ENCODE peak calls at places on chromosomes 5 and 9, in ten cellular contexts. One of them, this sample, is unnamed.

GRCh38 chr5:129361441-129362025 is 98.6 kb upstream of the ADAMTS19 start:
- DNase-seq in esophagus squamous epithelium: no peak
- DNase-seq in transverse colon: no peak
- DNase-seq in heart left ventricle: no peak
- DNase-seq in stomach: no peak
- DNase-seq in IMR-90: peak; percentile 3
- DNase-seq in Peyer's patch: no peak
- DNase-seq in HepG2: no peak
- DNase-seq in uterus: no peak
- DNase-seq in right lobe of liver: no peak
- DNase-seq in this sample: no peak

GRCh38 chr5:170117736-170118135 is 12.0 kb downstream of the FOXI1 start:
- DNase-seq in Peyer's patch: no peak
- DNase-seq in stomach: no peak
- DNase-seq in right lobe of liver: no peak
- DNase-seq in esophagus squamous epithelium: no peak
- DNase-seq in IMR-90: no peak
- DNase-seq in heart left ventricle: no peak
- DNase-seq in uterus: no peak
- DNase-seq in HepG2: no peak
- DNase-seq in transverse colon: no peak
- DNase-seq in this sample: no peak

GRCh38 chr5:144205141-144205551 is 34.5 kb downstream of the KCTD16 start:
- DNase-seq in IMR-90: peak; percentile 50
- DNase-seq in heart left ventricle: no peak
- DNase-seq in esophagus squamous epithelium: no peak
- DNase-seq in HepG2: no peak
- DNase-seq in right lobe of liver: no peak
- DNase-seq in uterus: no peak
- DNase-seq in Peyer's patch: no peak
- DNase-seq in stomach: no peak
- DNase-seq in transverse colon: no peak
- DNase-seq in this sample: peak; percentile 85

GRCh38 chr9:92308893-92309292 is 15.4 kb upstream of the IARS1 start:
- DNase-seq in right lobe of liver: no peak
- DNase-seq in IMR-90: peak; percentile 34
- DNase-seq in Peyer's patch: no peak
- DNase-seq in esophagus squamous epithelium: no peak
- DNase-seq in HepG2: no peak
- DNase-seq in transverse colon: no peak
- DNase-seq in stomach: no peak
- DNase-seq in heart left ventricle: no peak
- DNase-seq in uterus: no peak
- DNase-seq in this sample: no peak

GRCh38 chr9:99192786-99193465 is 28.8 kb downstream of the ALG2 start:
- DNase-seq in Peyer's patch: no peak
- DNase-seq in right lobe of liver: no peak
- DNase-seq in IMR-90: peak; percentile 24
- DNase-seq in esophagus squamous epithelium: no peak
- DNase-seq in heart left ventricle: no peak
- DNase-seq in uterus: no peak
- DNase-seq in transverse colon: no peak
- DNase-seq in HepG2: no peak
- DNase-seq in stomach: no peak
- DNase-seq in this sample: no peak

GRCh38 chr5:127517480-127518318 is at the start of gene PRRC1:
- DNase-seq in transverse colon: peak; percentile 89
- DNase-seq in Peyer's patch: peak; percentile 91
- DNase-seq in right lobe of liver: peak; percentile 87
- DNase-seq in uterus: peak; percentile 70
- DNase-seq in HepG2: peak; percentile 64
- DNase-seq in IMR-90: peak; percentile 81
- DNase-seq in esophagus squamous epithelium: peak; percentile 28
- DNase-seq in stomach: peak; percentile 84
- DNase-seq in heart left ventricle: peak; percentile 84
- DNase-seq in this sample: peak; percentile 86

GRCh38 chr5:140648132-140648432 is 453 bp downstream of the IK start:
- DNase-seq in stomach: no peak
- DNase-seq in heart left ventricle: no peak
- DNase-seq in esophagus squamous epithelium: no peak
- DNase-seq in right lobe of liver: no peak
- DNase-seq in IMR-90: no peak
- DNase-seq in HepG2: no peak
- DNase-seq in transverse colon: no peak
- DNase-seq in Peyer's patch: no peak
- DNase-seq in uterus: no peak
- DNase-seq in this sample: no peak

GRCh38 chr5:56496581-56497063 is 263.5 kb upstream of the ANKRD55 start:
- DNase-seq in heart left ventricle: no peak
- DNase-seq in uterus: no peak
- DNase-seq in Peyer's patch: no peak
- DNase-seq in right lobe of liver: no peak
- DNase-seq in esophagus squamous epithelium: no peak
- DNase-seq in IMR-90: no peak
- DNase-seq in HepG2: no peak
- DNase-seq in transverse colon: no peak
- DNase-seq in stomach: no peak
- DNase-seq in this sample: no peak

GRCh38 chr9:77063645-77064285 is 44.3 kb downstream of the FOXB2 start:
- DNase-seq in right lobe of liver: no peak
- DNase-seq in IMR-90: peak; percentile 47
- DNase-seq in heart left ventricle: no peak
- DNase-seq in esophagus squamous epithelium: no peak
- DNase-seq in stomach: no peak
- DNase-seq in uterus: no peak
- DNase-seq in transverse colon: no peak
- DNase-seq in HepG2: no peak
- DNase-seq in Peyer's patch: no peak
- DNase-seq in this sample: no peak

GRCh38 chr5:52915176-52915875 is 73.8 kb upstream of the ITGA2 start:
- DNase-seq in Peyer's patch: peak; percentile 64
- DNase-seq in IMR-90: peak; percentile 75
- DNase-seq in HepG2: peak; percentile 68
- DNase-seq in heart left ventricle: peak; percentile 30
- DNase-seq in transverse colon: peak; percentile 37
- DNase-seq in stomach: peak; percentile 40
- DNase-seq in uterus: peak; percentile 59
- DNase-seq in esophagus squamous epithelium: no peak
- DNase-seq in right lobe of liver: peak; percentile 61
- DNase-seq in this sample: peak; percentile 42

GRCh38 chr5:37665889-37666288 is 174.0 kb downstream of the GDNF start:
- DNase-seq in stomach: no peak
- DNase-seq in uterus: peak; percentile 56
- DNase-seq in HepG2: no peak
- DNase-seq in esophagus squamous epithelium: no peak
- DNase-seq in IMR-90: no peak
- DNase-seq in heart left ventricle: peak; percentile 84
- DNase-seq in right lobe of liver: no peak
- DNase-seq in transverse colon: peak; percentile 48
- DNase-seq in Peyer's patch: peak; percentile 54
- DNase-seq in this sample: no peak

GRCh38 chr5:171418316-171418981 is 998 bp upstream of the FGF18 start:
- DNase-seq in esophagus squamous epithelium: peak; percentile 16
- DNase-seq in IMR-90: peak; percentile 82
- DNase-seq in HepG2: peak; percentile 61
- DNase-seq in transverse colon: peak; percentile 71
- DNase-seq in uterus: peak; percentile 75
- DNase-seq in Peyer's patch: peak; percentile 79
- DNase-seq in stomach: peak; percentile 80
- DNase-seq in right lobe of liver: peak; percentile 76
- DNase-seq in heart left ventricle: peak; percentile 85
- DNase-seq in this sample: peak; percentile 76

GRCh38 chr9:121197135-121197534 is 4.5 kb downstream of the RAB14 start:
- DNase-seq in transverse colon: no peak
- DNase-seq in right lobe of liver: no peak
- DNase-seq in heart left ventricle: no peak
- DNase-seq in uterus: no peak
- DNase-seq in stomach: no peak
- DNase-seq in Peyer's patch: no peak
- DNase-seq in HepG2: no peak
- DNase-seq in esophagus squamous epithelium: no peak
- DNase-seq in IMR-90: no peak
- DNase-seq in this sample: no peak
- TF ChIP-seq CTCF in transverse colon: no peak
- TF ChIP-seq CTCF in right lobe of liver: no peak
- TF ChIP-seq CTCF in heart left ventricle: no peak
- TF ChIP-seq CTCF in uterus: no peak
- TF ChIP-seq CTCF in stomach: no peak
- TF ChIP-seq CTCF in Peyer's patch: no peak
- TF ChIP-seq CTCF in HepG2: no peak
- TF ChIP-seq CTCF in esophagus squamous epithelium: no peak
- TF ChIP-seq CTCF in IMR-90: no peak
- TF ChIP-seq CTCF in this sample: no peak

GRCh38 chr5:1130218-1130946 is 18.5 kb upstream of the SLC12A7 start:
- DNase-seq in uterus: no peak
- DNase-seq in transverse colon: peak; percentile 86
- DNase-seq in Peyer's patch: peak; percentile 76
- DNase-seq in IMR-90: no peak
- DNase-seq in HepG2: no peak
- DNase-seq in stomach: peak; percentile 89
- DNase-seq in esophagus squamous epithelium: no peak
- DNase-seq in heart left ventricle: no peak
- DNase-seq in right lobe of liver: no peak
- DNase-seq in this sample: peak; percentile 73
- TF ChIP-seq POLR2A in uterus: no peak
- TF ChIP-seq POLR2A in transverse colon: peak; percentile 78
- TF ChIP-seq POLR2A in Peyer's patch: peak; percentile 64
- TF ChIP-seq POLR2A in IMR-90: no peak
- TF ChIP-seq POLR2A in HepG2: no peak
- TF ChIP-seq POLR2A in stomach: peak; percentile 74
- TF ChIP-seq POLR2A in esophagus squamous epithelium: no peak
- TF ChIP-seq POLR2A in heart left ventricle: no peak
- TF ChIP-seq POLR2A in right lobe of liver: no peak
- TF ChIP-seq POLR2A in this sample: peak; percentile 27

GRCh38 chr9:73039253-73039915 is 86.5 kb upstream of the ALDH1A1 start:
- DNase-seq in uterus: peak; percentile 84
- DNase-seq in transverse colon: peak; percentile 22
- DNase-seq in IMR-90: no peak
- DNase-seq in stomach: no peak
- DNase-seq in heart left ventricle: no peak
- DNase-seq in right lobe of liver: no peak
- DNase-seq in HepG2: no peak
- DNase-seq in esophagus squamous epithelium: no peak
- DNase-seq in Peyer's patch: no peak
- DNase-seq in this sample: no peak
- H3K27ac ChIP-seq in uterus: peak overlapping the region; percentile 80
- H3K27ac ChIP-seq in transverse colon: peak overlapping the region; percentile 73
- H3K27ac ChIP-seq in IMR-90: no peak overlapping the region
- H3K27ac ChIP-seq in stomach: peak overlapping the region; percentile 86
- H3K27ac ChIP-seq in heart left ventricle: no peak overlapping the region
- H3K27ac ChIP-seq in right lobe of liver: peak overlapping the region; percentile 77
- H3K27ac ChIP-seq in HepG2: no peak overlapping the region
- H3K27ac ChIP-seq in esophagus squamous epithelium: peak overlapping the region; percentile 85
- H3K27ac ChIP-seq in Peyer's patch: peak overlapping the region; percentile 60
- H3K27ac ChIP-seq in this sample: peak overlapping the region; percentile 59

GRCh38 chr9:23702311-23702922 is 123.6 kb downstream of the ELAVL2 start:
- DNase-seq in HepG2: no peak
- DNase-seq in IMR-90: no peak
- DNase-seq in Peyer's patch: no peak
- DNase-seq in transverse colon: no peak
- DNase-seq in uterus: no peak
- DNase-seq in heart left ventricle: no peak
- DNase-seq in esophagus squamous epithelium: no peak
- DNase-seq in right lobe of liver: no peak
- DNase-seq in stomach: no peak
- DNase-seq in this sample: no peak
- TF ChIP-seq CTCF in HepG2: no peak
- TF ChIP-seq CTCF in IMR-90: no peak
- TF ChIP-seq CTCF in Peyer's patch: no peak
- TF ChIP-seq CTCF in transverse colon: no peak
- TF ChIP-seq CTCF in uterus: no peak
- TF ChIP-seq CTCF in heart left ventricle: no peak
- TF ChIP-seq CTCF in esophagus squamous epithelium: no peak
- TF ChIP-seq CTCF in right lobe of liver: no peak
- TF ChIP-seq CTCF in stomach: no peak
- TF ChIP-seq CTCF in this sample: no peak

DNA sequence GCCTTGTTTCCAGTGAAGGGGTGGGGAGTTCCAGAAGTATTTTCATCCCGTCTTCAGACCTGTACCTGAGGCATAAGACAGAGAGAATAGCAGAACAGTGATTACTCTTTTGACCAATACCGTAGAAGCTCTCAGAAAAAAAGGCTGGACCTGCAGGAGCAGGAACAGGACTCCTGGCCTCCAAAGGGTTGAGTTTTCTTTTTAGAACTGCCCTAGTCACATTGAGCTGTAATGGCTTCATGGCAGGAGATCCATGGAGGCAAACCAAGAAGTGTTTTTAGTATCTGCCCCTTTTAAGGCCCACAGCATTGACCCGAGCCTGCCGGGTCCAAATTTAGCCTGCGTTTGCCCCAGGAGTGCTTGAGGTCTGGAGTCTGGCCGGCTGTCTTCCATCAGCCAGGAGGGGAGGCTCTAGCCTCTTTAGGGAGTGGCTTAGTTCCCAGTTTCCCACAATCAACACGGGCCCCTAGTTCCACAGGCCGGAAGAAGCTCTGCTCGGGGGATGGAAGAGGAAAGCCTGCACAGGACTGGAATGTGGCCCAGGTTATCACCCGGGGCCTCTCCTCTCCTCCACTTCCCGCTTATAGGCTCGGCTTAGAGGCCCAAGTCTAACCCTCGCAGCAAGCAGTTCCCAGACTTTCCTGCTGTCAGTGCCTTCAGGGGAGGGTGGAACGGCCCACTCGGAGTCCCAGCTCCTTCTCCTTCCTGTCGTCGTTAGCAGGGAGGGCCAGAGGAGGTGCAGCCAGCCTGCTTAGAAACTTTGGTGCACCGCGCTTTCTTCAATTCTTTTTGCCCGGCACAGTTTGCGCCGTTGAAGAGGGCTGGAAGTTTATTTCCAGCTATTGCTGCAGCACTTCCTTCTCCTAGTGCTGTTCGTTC is 80.7 kb downstream of the C9orf152 start:
- DNase-seq in heart left ventricle: peak; percentile 93
- DNase-seq in Peyer's patch: peak; percentile 60
- DNase-seq in transverse colon: peak; percentile 42
- DNase-seq in stomach: peak; percentile 33
- DNase-seq in esophagus squamous epithelium: no peak
- DNase-seq in IMR-90: peak; percentile 89
- DNase-seq in uterus: peak; percentile 83
- DNase-seq in right lobe of liver: peak; percentile 64
- DNase-seq in HepG2: peak; percentile 86
- DNase-seq in this sample: no peak
- TF ChIP-seq POLR2A in heart left ventricle: peak; percentile 37
- TF ChIP-seq POLR2A in Peyer's patch: no peak
- TF ChIP-seq POLR2A in transverse colon: no peak
- TF ChIP-seq POLR2A in stomach: no peak
- TF ChIP-seq POLR2A in esophagus squamous epithelium: peak; percentile 17
- TF ChIP-seq POLR2A in IMR-90: no peak
- TF ChIP-seq POLR2A in uterus: no peak
- TF ChIP-seq POLR2A in right lobe of liver: no peak
- TF ChIP-seq POLR2A in HepG2: peak; percentile 54
- TF ChIP-seq POLR2A in this sample: no peak

GRCh38 chr9:130128251-130128650 is 44.0 kb upstream of the NCS1 start:
- DNase-seq in esophagus squamous epithelium: no peak
- DNase-seq in heart left ventricle: no peak
- DNase-seq in IMR-90: no peak
- DNase-seq in uterus: no peak
- DNase-seq in transverse colon: peak; percentile 43
- DNase-seq in HepG2: no peak
- DNase-seq in stomach: peak; percentile 30
- DNase-seq in right lobe of liver: no peak
- DNase-seq in Peyer's patch: peak; percentile 86
- DNase-seq in this sample: peak; percentile 45
- H3K27ac ChIP-seq in esophagus squamous epithelium: peak overlapping the region; percentile 83
- H3K27ac ChIP-seq in heart left ventricle: peak overlapping the region; percentile 62
- H3K27ac ChIP-seq in IMR-90: peak overlapping the region; percentile 83
- H3K27ac ChIP-seq in uterus: no peak overlapping the region
- H3K27ac ChIP-seq in transverse colon: peak overlapping the region; percentile 76
- H3K27ac ChIP-seq in HepG2: no peak overlapping the region
- H3K27ac ChIP-seq in stomach: peak overlapping the region; percentile 81
- H3K27ac ChIP-seq in right lobe of liver: peak overlapping the region; percentile 37
- H3K27ac ChIP-seq in Peyer's patch: peak overlapping the region; percentile 61
- H3K27ac ChIP-seq in this sample: peak overlapping the region; percentile 60